ENCODE peak calls at places on chromosomes 3 and 15, in nine cellular contexts. One of them, this sample, is unnamed.

GRCh38 chr3:18049101-18049500 is 306.7 kb upstream of the TBC1D5 start:
- DNase-seq in H9: no peak
- DNase-seq in Daoy: no peak
- DNase-seq in iris pigment epithelial cell: no peak
- DNase-seq in activated T-cell treated with anti-CD3 and anti-CD28 coated beads for 48 hours: no peak
- DNase-seq in occipital lobe: no peak
- DNase-seq in T-helper 22 cell: no peak
- DNase-seq in cerebellum: no peak
- DNase-seq in CD8-positive, alpha-beta T cell: no peak
- DNase-seq in this sample: no peak

GRCh38 chr15:62998262-62998909 is 44.2 kb upstream of the TPM1 start:
- DNase-seq in occipital lobe: no peak
- DNase-seq in CD8-positive, alpha-beta T cell: no peak
- DNase-seq in cerebellum: no peak
- DNase-seq in Daoy: no peak
- DNase-seq in activated T-cell treated with anti-CD3 and anti-CD28 coated beads for 48 hours: no peak
- DNase-seq in T-helper 22 cell: no peak
- DNase-seq in iris pigment epithelial cell: no peak
- DNase-seq in H9: no peak
- DNase-seq in this sample: no peak

GRCh38 chr3:194775266-194775665 is 89.6 kb downstream of the FAM43A start:
- DNase-seq in CD8-positive, alpha-beta T cell: no peak
- DNase-seq in H9: no peak
- DNase-seq in T-helper 22 cell: no peak
- DNase-seq in activated T-cell treated with anti-CD3 and anti-CD28 coated beads for 48 hours: no peak
- DNase-seq in Daoy: no peak
- DNase-seq in cerebellum: no peak
- DNase-seq in occipital lobe: no peak
- DNase-seq in iris pigment epithelial cell: no peak
- DNase-seq in this sample: no peak

GRCh38 chr15:90340345-90340744 is 11.7 kb upstream of the ZNF774 start:
- DNase-seq in T-helper 22 cell: no peak
- DNase-seq in H9: peak; percentile 78
- DNase-seq in iris pigment epithelial cell: no peak
- DNase-seq in occipital lobe: no peak
- DNase-seq in activated T-cell treated with anti-CD3 and anti-CD28 coated beads for 48 hours: no peak
- DNase-seq in CD8-positive, alpha-beta T cell: no peak
- DNase-seq in Daoy: no peak
- DNase-seq in cerebellum: no peak
- DNase-seq in this sample: no peak

GRCh38 chr15:80695099-80695910 is at the start of gene ABHD17C:
- DNase-seq in activated T-cell treated with anti-CD3 and anti-CD28 coated beads for 48 hours: peak; percentile 54
- DNase-seq in T-helper 22 cell: peak; percentile 12
- DNase-seq in cerebellum: peak; percentile 75
- DNase-seq in CD8-positive, alpha-beta T cell: peak; percentile 45
- DNase-seq in Daoy: peak; percentile 74
- DNase-seq in occipital lobe: peak; percentile 27
- DNase-seq in iris pigment epithelial cell: peak; percentile 76
- DNase-seq in H9: peak; percentile 58
- DNase-seq in this sample: peak; percentile 48

GRCh38 chr3:64995857-64996564 is 308.2 kb upstream of the ADAMTS9 start:
- DNase-seq in cerebellum: no peak
- DNase-seq in T-helper 22 cell: no peak
- DNase-seq in H9: no peak
- DNase-seq in occipital lobe: no peak
- DNase-seq in Daoy: no peak
- DNase-seq in CD8-positive, alpha-beta T cell: no peak
- DNase-seq in iris pigment epithelial cell: peak; percentile 62
- DNase-seq in activated T-cell treated with anti-CD3 and anti-CD28 coated beads for 48 hours: no peak
- DNase-seq in this sample: no peak

GRCh38 chr3:128575777-128576176 is 74.8 kb downstream of the RPN1 start:
- DNase-seq in occipital lobe: no peak
- DNase-seq in iris pigment epithelial cell: no peak
- DNase-seq in Daoy: no peak
- DNase-seq in cerebellum: no peak
- DNase-seq in activated T-cell treated with anti-CD3 and anti-CD28 coated beads for 48 hours: no peak
- DNase-seq in CD8-positive, alpha-beta T cell: no peak
- DNase-seq in H9: no peak
- DNase-seq in T-helper 22 cell: no peak
- DNase-seq in this sample: no peak

GRCh38 chr3:194099215-194099614 is 36.7 kb upstream of the HES1 start:
- DNase-seq in T-helper 22 cell: no peak
- DNase-seq in activated T-cell treated with anti-CD3 and anti-CD28 coated beads for 48 hours: no peak
- DNase-seq in iris pigment epithelial cell: no peak
- DNase-seq in cerebellum: no peak
- DNase-seq in occipital lobe: no peak
- DNase-seq in H9: no peak
- DNase-seq in Daoy: no peak
- DNase-seq in CD8-positive, alpha-beta T cell: no peak
- DNase-seq in this sample: no peak

GRCh38 chr3:46900007-46900292 is 22.4 kb downstream of the PTH1R start:
- DNase-seq in occipital lobe: no peak
- DNase-seq in iris pigment epithelial cell: no peak
- DNase-seq in Daoy: no peak
- DNase-seq in activated T-cell treated with anti-CD3 and anti-CD28 coated beads for 48 hours: no peak
- DNase-seq in T-helper 22 cell: no peak
- DNase-seq in CD8-positive, alpha-beta T cell: no peak
- DNase-seq in cerebellum: no peak
- DNase-seq in H9: no peak
- DNase-seq in this sample: no peak

GRCh38 chr3:117752984-117753717 is 1043.6 kb downstream of the TUSC7 start:
- DNase-seq in CD8-positive, alpha-beta T cell: no peak
- DNase-seq in activated T-cell treated with anti-CD3 and anti-CD28 coated beads for 48 hours: no peak
- DNase-seq in iris pigment epithelial cell: peak; percentile 41
- DNase-seq in occipital lobe: no peak
- DNase-seq in Daoy: peak; percentile 51
- DNase-seq in cerebellum: no peak
- DNase-seq in H9: no peak
- DNase-seq in T-helper 22 cell: no peak
- DNase-seq in this sample: no peak

GRCh38 chr3:13332158-13332557 is 88.0 kb downstream of the NUP210 start:
- DNase-seq in iris pigment epithelial cell: no peak
- DNase-seq in Daoy: no peak
- DNase-seq in H9: no peak
- DNase-seq in cerebellum: no peak
- DNase-seq in occipital lobe: no peak
- DNase-seq in activated T-cell treated with anti-CD3 and anti-CD28 coated beads for 48 hours: no peak
- DNase-seq in CD8-positive, alpha-beta T cell: no peak
- DNase-seq in T-helper 22 cell: no peak
- DNase-seq in this sample: no peak